ENCODE peak calls at places on chromosomes 3 and 15, in eight cellular contexts. E is IMR-90; M is A673; Z is aorta; V is stomach; U is CD4-positive, CD25-positive, alpha-beta regulatory T cell; S is heart left ventricle; O is naive thymus-derived CD4-positive, alpha-beta T cell. D is an unnamed sample.

GRCh38 chr15:31758126-31758525 is 272.2 kb upstream of the CHRNA7 start:
- DNase-seq in E (peak; percentile 2), M (peak; percentile 31), Z (peak; percentile 66), V (peak; percentile 30), U (no peak), S (peak; percentile 82), O (no peak), D (peak; percentile 86)

GRCh38 chr3:23740517-23741402 is 65.0 kb upstream of the UBE2E1 start:
- DNase-seq in E (no peak), M (no peak), Z (no peak), V (peak; percentile 55), U (no peak), S (no peak), O (no peak), D (peak; percentile 92)

GRCh38 chr3:113783980-113784379 is 37.1 kb downstream of the ATP6V1A start:
- DNase-seq in E (no peak), M (peak; percentile 94), Z (no peak), V (no peak), U (no peak), S (no peak), O (no peak), D (no peak)

GRCh38 chr15:76217029-76217866 is 94.0 kb downstream of the ETFA start:
- DNase-seq in E (peak; percentile 57), M (no peak), Z (no peak), V (no peak), U (no peak), S (no peak), O (no peak), D (no peak)

GRCh38 chr3:31402118-31402517 is 130.6 kb upstream of the STT3B start:
- DNase-seq in E (no peak), M (no peak), Z (no peak), V (no peak), U (no peak), S (no peak), O (no peak), D (no peak)

GRCh38 chr3:51311055-51311454 is 74.0 kb upstream of the MANF start:
- DNase-seq in E (peak; percentile 33), M (peak; percentile 7), Z (no peak), V (no peak), U (peak; percentile 30), S (no peak), O (peak; percentile 43), D (no peak)

GRCh38 chr15:90300988-90301715 is 35.7 kb downstream of the NGRN start:
- DNase-seq in E (peak; percentile 25), M (peak; percentile 78), Z (peak; percentile 80), V (peak; percentile 69), U (peak; percentile 38), S (peak; percentile 85), O (peak; percentile 20), D (peak; percentile 74)

GRCh38 chr15:90264649-90265048 is 823 bp upstream of the NGRN start:
- DNase-seq in E (no peak), M (no peak), Z (no peak), V (peak; percentile 31), U (peak; percentile 5), S (no peak), O (no peak), D (no peak)

GRCh38 chr3:195899701-195900425 is 8.5 kb downstream of the TNK2 start:
- DNase-seq in E (no peak), M (no peak), Z (peak; percentile 38), V (no peak), U (no peak), S (no peak), O (no peak), D (no peak)

GRCh38 chr3:45969152-45969551 is 25.9 kb downstream of the CXCR6 start:
- DNase-seq in E (no peak), M (no peak), Z (no peak), V (no peak), U (no peak), S (no peak), O (no peak), D (no peak)

GRCh38 chr3:45974686-45975085 is 20.9 kb downstream of the FYCO1 start:
- DNase-seq in E (no peak), M (no peak), Z (no peak), V (no peak), U (no peak), S (no peak), O (no peak), D (no peak)

GRCh38 chr3:45969953-45970352 is 25.7 kb downstream of the FYCO1 start:
- DNase-seq in E (no peak), M (no peak), Z (no peak), V (no peak), U (no peak), S (no peak), O (no peak), D (no peak)

GRCh38 chr3:45975696-45976095 is 19.9 kb downstream of the FYCO1 start:
- DNase-seq in E (no peak), M (no peak), Z (no peak), V (no peak), U (no peak), S (no peak), O (no peak), D (no peak)

GRCh38 chr3:45972534-45973402 is 22.9 kb downstream of the FYCO1 start:
- DNase-seq in E (peak; percentile 97), M (no peak), Z (peak; percentile 71), V (no peak), U (no peak), S (no peak), O (no peak), D (no peak)
- H3K27ac ChIP-seq in E (peak overlapping the region; percentile 86), M (no peak overlapping the region), Z (peak overlapping the region; percentile 95), V (peak overlapping the region; percentile 63), U (peak overlapping the region; percentile 58), S (no peak overlapping the region), O (no peak overlapping the region), D (peak overlapping the region; percentile 12)

DNA sequence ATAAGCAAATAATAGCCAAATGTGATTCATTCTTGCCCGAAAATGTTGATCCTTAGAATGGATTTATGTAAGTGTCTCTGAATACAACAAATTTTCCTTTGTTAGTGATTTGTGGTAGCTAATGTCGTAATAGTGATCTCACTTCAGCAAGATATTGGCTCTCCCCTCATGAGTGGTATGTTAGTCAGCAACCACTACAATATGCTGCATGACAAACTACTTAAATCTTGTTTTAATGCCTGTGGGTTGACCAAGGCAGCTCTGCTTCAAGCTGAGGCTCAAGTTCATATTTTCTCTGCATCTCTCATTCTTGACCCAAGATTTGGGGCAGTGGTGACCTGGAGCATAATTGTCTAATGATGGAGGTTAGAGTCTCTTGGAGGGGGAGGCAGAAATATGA is 49.8 kb upstream of the GALNT15 start:
- DNase-seq in E (peak; percentile 100), M (no peak), Z (no peak), V (no peak), U (no peak), S (no peak), O (no peak), D (no peak)
- H3K27ac ChIP-seq in E (peak overlapping the region; percentile 97), M (no peak overlapping the region), Z (no peak overlapping the region), V (no peak overlapping the region), U (no peak overlapping the region), S (no peak overlapping the region), O (no peak overlapping the region), D (peak overlapping the region; percentile 43)

GRCh38 chr15:51022206-51022605 is 72.5 kb downstream of the TNFAIP8L3 start:
- DNase-seq in E (peak; percentile 3), M (no peak), Z (no peak), V (no peak), U (no peak), S (no peak), O (no peak), D (no peak)

GRCh38 chr15:51023499-51023898 is 71.2 kb downstream of the TNFAIP8L3 start:
- DNase-seq in E (no peak), M (no peak), Z (no peak), V (no peak), U (no peak), S (no peak), O (no peak), D (no peak)

GRCh38 chr15:51024735-51025453 is 69.8 kb downstream of the TNFAIP8L3 start:
- DNase-seq in E (peak; percentile 14), M (peak; percentile 17), Z (no peak), V (no peak), U (no peak), S (no peak), O (no peak), D (peak; percentile 82)

GRCh38 chr15:51030649-51031316 is 63.9 kb downstream of the TNFAIP8L3 start:
- DNase-seq in E (peak; percentile 92), M (no peak), Z (peak; percentile 71), V (peak; percentile 62), U (no peak), S (no peak), O (no peak), D (no peak)

GRCh38 chr15:51025454-51025846 is 69.3 kb downstream of the TNFAIP8L3 start:
- DNase-seq in E (no peak), M (no peak), Z (no peak), V (no peak), U (no peak), S (no peak), O (no peak), D (no peak)
- H3K27ac ChIP-seq in E (no peak overlapping the region), M (no peak overlapping the region), Z (no peak overlapping the region), V (no peak overlapping the region), U (no peak overlapping the region), S (no peak overlapping the region), O (no peak overlapping the region), D (peak overlapping the region; percentile 87)

GRCh38 chr3:15634671-15635661 is 33.4 kb downstream of the BTD start:
- DNase-seq in E (peak; percentile 66), M (peak; percentile 46), Z (peak; percentile 57), V (no peak), U (no peak), S (no peak), O (no peak), D (no peak)

GRCh38 chr3:15638891-15639262 is 37.3 kb downstream of the BTD start:
- DNase-seq in E (no peak), M (no peak), Z (no peak), V (no peak), U (no peak), S (no peak), O (no peak), D (no peak)

GRCh38 chr3:15636028-15636709 is 34.6 kb downstream of the BTD start:
- DNase-seq in E (peak; percentile 96), M (peak; percentile 49), Z (no peak), V (no peak), U (no peak), S (no peak), O (no peak), D (no peak)

GRCh38 chr3:15638193-15638890 is 36.8 kb downstream of the BTD start:
- DNase-seq in E (peak; percentile 57), M (no peak), Z (no peak), V (no peak), U (no peak), S (no peak), O (no peak), D (no peak)

DNA sequence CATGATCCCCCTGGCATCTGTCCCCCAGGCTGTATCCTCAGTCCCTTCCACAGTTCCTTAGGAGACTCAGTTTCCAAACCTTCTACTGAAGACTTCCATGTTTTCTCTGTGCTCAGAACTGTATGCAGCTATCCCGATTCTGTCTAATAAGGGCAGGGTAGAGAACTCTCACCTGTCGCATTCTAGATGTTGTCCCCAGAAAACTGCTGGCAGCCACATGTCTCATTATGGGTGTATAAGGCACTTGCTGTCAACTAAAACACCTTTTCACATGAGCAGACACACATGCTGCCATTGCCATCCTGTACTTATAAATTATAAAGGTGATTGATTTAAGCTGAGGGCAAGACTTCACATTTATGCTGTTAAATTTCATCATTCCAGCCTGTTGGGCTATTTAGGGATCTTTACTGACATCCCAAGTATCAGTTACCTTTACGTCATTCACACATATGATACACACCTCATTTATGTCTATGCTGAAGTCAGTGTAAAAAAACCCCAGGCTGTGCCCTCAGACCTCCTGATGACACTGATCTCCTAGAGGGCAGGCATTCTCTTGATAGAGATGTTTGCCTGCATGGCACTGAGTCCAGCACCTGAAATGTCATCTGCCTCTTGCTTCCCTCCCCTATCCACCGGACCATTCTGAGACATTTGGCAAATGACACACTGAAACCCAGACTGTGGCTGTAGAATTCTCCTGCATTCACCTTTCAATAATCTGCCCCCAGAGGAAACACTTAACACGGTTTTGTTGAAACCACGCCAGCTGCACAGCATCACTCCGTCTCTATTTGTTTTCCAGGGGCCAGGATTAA is 35.8 kb downstream of the BTD start:
- DNase-seq in E (no peak), M (no peak), Z (no peak), V (no peak), U (no peak), S (no peak), O (no peak), D (no peak)
- H3K27ac ChIP-seq in E (peak overlapping the region; percentile 76), M (no peak overlapping the region), Z (no peak overlapping the region), V (peak overlapping the region; percentile 86), U (no peak overlapping the region), S (no peak overlapping the region), O (no peak overlapping the region), D (peak overlapping the region; percentile 95)